ENCODE peak calls at places on chromosomes 3 and 15, in eight cellular contexts. C is fibroblast of pulmonary artery, Y is A549, Q is IMR-90, I is GM12865, N is progenitor cell of endocrine pancreas, F is neural crest cell, W is foreskin fibroblast. D is an unnamed sample.

GRCh38 chr3:53102601-53103147 is 27.6 kb downstream of the RFT1 start:
- DNase-seq in C (no peak), Y (no peak), Q (no peak), I (peak), N (no peak), F (no peak), W (peak), D (peak)

GRCh38 chr3:126678691-126679317 is 23.9 kb upstream of the TXNRD3 start:
- DNase-seq in C (no peak), Y (no peak), Q (no peak), I (no peak), N (no peak), F (no peak), W (no peak), D (no peak)

GRCh38 chr15:96593735-96594134 is 263.2 kb downstream of the NR2F2 start:
- DNase-seq in C (no peak), Y (no peak), Q (no peak), I (no peak), N (no peak), F (no peak), W (no peak), D (no peak)

GRCh38 chr3:72547183-72547582 is 301.1 kb downstream of the SHQ1 start:
- DNase-seq in C (no peak), Y (no peak), Q (no peak), I (no peak), N (no peak), F (no peak), W (no peak), D (no peak)

GRCh38 chr15:39195988-39196486 is 384.8 kb upstream of the THBS1 start:
- DNase-seq in C (peak), Y (peak), Q (peak), I (peak), N (no peak), F (no peak), W (peak), D (no peak)

GRCh38 chr15:78260489-78260888 is 3.9 kb upstream of the DNAJA4 start:
- DNase-seq in C (no peak), Y (no peak), Q (no peak), I (no peak), N (no peak), F (no peak), W (no peak), D (no peak)

GRCh38 chr3:81910244-81910852 is 148.9 kb upstream of the GBE1 start:
- DNase-seq in C (peak), Y (peak), Q (peak), I (peak), N (no peak), F (peak), W (peak), D (no peak)

GRCh38 chr3:45943207-45943846 is at the start of gene CXCR6:
- DNase-seq in C (no peak), Y (no peak), Q (peak), I (no peak), N (no peak), F (no peak), W (no peak), D (no peak)

GRCh38 chr3:43872901-43873300 is 182.2 kb downstream of the ABHD5 start:
- DNase-seq in C (peak), Y (peak), Q (peak), I (no peak), N (no peak), F (no peak), W (peak), D (no peak)

GRCh38 chr15:93067649-93068085 is 21.3 kb downstream of the RGMA start:
- DNase-seq in C (no peak), Y (no peak), Q (no peak), I (no peak), N (no peak), F (no peak), W (no peak), D (no peak)

GRCh38 chr3:42654331-42655201 is 1.1 kb downstream of the ZBTB47 start:
- DNase-seq in C (peak), Y (peak), Q (peak), I (no peak), N (peak), F (peak), W (peak), D (no peak)

GRCh38 chr3:176352716-176353334 is 844.5 kb downstream of the TBL1XR1 start:
- DNase-seq in C (no peak), Y (no peak), Q (peak), I (no peak), N (no peak), F (no peak), W (peak), D (no peak)

GRCh38 chr3:163547045-163547692 is 1531.1 kb downstream of the SI start:
- DNase-seq in C (no peak), Y (no peak), Q (no peak), I (no peak), N (no peak), F (no peak), W (no peak), D (no peak)

GRCh38 chr3:105866656-105867653 is 1.9 kb downstream of the CBLB start:
- DNase-seq in C (peak), Y (no peak), Q (peak), I (peak), N (no peak), F (no peak), W (peak), D (no peak)

GRCh38 chr15:29312387-29312786 is 42.8 kb upstream of the NSMCE3 start:
- DNase-seq in C (peak), Y (no peak), Q (peak), I (peak), N (no peak), F (no peak), W (peak), D (no peak)

GRCh38 chr15:24955549-24955929 is 752 bp downstream of the SNRPN start:
- DNase-seq in C (no peak), Y (no peak), Q (no peak), I (peak), N (no peak), F (no peak), W (peak), D (no peak)

GRCh38 chr15:24957691-24958090 is 2.9 kb downstream of the SNRPN start:
- DNase-seq in C (no peak), Y (no peak), Q (no peak), I (no peak), N (no peak), F (no peak), W (no peak), D (no peak)

GRCh38 chr15:24956131-24956838 is 1.5 kb downstream of the SNRPN start:
- DNase-seq in C (peak), Y (peak), Q (peak), I (peak), N (peak), F (peak), W (peak), D (peak)

DNA sequence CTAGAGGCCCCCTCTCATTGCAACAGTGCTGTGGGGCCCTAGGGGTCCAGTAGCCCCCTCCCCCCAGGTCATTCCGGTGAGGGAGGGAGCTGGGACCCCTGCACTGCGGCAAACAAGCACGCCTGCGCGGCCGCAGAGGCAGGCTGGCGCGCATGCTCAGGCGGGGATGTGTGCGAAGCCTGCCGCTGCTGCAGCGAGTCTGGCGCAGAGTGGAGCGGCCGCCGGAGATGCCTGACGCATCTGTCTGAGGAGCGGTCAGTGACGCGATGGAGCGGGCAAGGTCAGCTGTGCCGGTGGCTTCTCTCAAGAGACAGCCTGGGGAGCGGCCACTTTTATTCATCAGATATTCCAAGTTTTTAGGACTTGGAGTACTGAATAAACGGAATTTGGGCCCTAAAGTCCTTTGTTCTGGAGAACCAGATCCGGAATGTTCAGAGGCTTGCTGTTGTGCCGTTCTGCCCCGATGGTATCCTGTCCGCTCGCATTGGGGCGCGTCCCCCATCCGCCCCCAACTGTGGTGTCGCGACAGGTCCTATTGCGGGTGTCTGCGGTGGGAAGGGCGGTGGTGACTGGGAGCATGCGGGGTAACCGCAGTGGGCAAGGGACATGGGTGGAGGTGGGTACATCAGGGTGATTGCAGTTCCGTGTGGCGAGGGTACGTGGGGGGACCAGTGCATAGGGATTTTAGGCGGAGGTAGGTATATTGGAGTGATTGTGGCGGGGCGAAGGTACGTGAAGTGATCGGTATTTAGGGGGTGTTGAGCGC is at the start of the genes SNRPN and SNURF:
- DNase-seq in C (peak), Y (peak), Q (peak), I (peak), N (peak), F (peak), W (peak), D (peak)
- TF ChIP-seq CTCF in C (no peak), Y (no peak), Q (no peak), I (no peak), N (no peak), F (no peak), W (no peak), D (no peak)

DNA sequence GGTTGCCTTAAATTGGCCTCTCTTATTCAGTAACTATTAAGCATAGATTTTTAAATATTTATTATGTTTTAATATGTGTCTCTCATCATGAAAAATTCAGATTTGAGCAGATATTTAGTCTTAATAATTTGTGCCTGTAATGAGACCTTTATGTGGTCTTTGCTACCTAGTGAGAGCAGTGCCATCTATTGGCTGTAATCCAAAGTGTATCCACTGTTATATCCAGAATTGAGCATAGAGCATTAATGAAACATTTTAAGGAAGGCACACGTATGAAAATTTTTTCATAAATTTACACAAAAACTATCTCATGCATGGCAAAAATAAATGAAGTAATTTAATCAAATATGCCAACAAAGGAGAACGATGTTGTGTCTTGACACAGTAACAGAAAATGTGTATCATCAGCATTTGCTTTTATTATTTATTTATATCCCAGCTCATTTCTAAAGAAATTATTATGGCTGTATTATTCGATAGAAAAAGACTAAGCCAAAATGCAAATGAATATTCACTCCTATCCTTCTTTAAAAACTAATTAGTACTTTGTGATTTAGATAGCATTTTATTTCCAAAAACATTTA is 203.5 kb downstream of the RSRC1 start:
- DNase-seq in C (peak), Y (peak), Q (peak), I (peak), N (no peak), F (no peak), W (peak), D (no peak)
- TF ChIP-seq CTCF in C (peak), Y (peak), Q (peak), I (peak), N (peak), F (peak), W (peak), D (peak)

GRCh38 chr3:49841126-49841525 is 15.2 kb downstream of the TRAIP start:
- DNase-seq in C (peak), Y (peak), Q (no peak), I (peak), N (no peak), F (peak), W (peak), D (no peak)
- TF ChIP-seq CTCF in C (peak), Y (peak), Q (peak), I (peak), N (peak), F (peak), W (peak), D (no peak)

DNA sequence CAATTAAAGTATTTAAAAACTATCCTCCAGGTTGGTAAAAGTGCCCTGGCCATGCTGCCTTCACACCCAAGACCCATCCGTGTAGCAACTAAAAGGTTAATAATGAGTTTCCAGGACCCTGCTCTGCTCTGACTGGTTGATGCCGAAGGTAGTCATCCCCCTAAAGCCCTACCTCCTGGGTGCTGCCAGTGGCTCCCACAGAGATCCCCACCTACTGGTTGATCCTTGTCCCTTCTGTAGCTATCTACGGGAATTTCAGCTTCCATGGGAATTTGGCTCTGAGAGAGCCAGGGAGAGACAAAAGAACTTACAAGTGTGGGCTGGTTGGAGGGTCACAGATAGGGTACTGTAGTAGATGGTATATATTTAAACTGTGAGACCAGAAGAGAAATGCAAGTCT is 110.6 kb upstream of the NANOGP8 start:
- DNase-seq in C (no peak), Y (no peak), Q (no peak), I (no peak), N (no peak), F (no peak), W (no peak), D (no peak)
- TF ChIP-seq CTCF in C (no peak), Y (no peak), Q (no peak), I (no peak), N (no peak), F (no peak), W (no peak), D (no peak)

GRCh38 chr3:151084893-151085226 is 604 bp upstream of the MED12L start:
- DNase-seq in C (no peak), Y (no peak), Q (no peak), I (no peak), N (no peak), F (no peak), W (no peak), D (no peak)

GRCh38 chr3:151085889-151086483 is 522 bp downstream of the MED12L start:
- DNase-seq in C (no peak), Y (peak), Q (no peak), I (peak), N (peak), F (peak), W (peak), D (no peak)

GRCh38 chr3:151087648-151088047 is 2.2 kb downstream of the MED12L start:
- DNase-seq in C (no peak), Y (no peak), Q (no peak), I (no peak), N (no peak), F (no peak), W (no peak), D (no peak)

GRCh38 chr3:151085227-151085888 is at the start of gene MED12L:
- DNase-seq in C (peak), Y (peak), Q (peak), I (peak), N (peak), F (peak), W (peak), D (peak)

DNA sequence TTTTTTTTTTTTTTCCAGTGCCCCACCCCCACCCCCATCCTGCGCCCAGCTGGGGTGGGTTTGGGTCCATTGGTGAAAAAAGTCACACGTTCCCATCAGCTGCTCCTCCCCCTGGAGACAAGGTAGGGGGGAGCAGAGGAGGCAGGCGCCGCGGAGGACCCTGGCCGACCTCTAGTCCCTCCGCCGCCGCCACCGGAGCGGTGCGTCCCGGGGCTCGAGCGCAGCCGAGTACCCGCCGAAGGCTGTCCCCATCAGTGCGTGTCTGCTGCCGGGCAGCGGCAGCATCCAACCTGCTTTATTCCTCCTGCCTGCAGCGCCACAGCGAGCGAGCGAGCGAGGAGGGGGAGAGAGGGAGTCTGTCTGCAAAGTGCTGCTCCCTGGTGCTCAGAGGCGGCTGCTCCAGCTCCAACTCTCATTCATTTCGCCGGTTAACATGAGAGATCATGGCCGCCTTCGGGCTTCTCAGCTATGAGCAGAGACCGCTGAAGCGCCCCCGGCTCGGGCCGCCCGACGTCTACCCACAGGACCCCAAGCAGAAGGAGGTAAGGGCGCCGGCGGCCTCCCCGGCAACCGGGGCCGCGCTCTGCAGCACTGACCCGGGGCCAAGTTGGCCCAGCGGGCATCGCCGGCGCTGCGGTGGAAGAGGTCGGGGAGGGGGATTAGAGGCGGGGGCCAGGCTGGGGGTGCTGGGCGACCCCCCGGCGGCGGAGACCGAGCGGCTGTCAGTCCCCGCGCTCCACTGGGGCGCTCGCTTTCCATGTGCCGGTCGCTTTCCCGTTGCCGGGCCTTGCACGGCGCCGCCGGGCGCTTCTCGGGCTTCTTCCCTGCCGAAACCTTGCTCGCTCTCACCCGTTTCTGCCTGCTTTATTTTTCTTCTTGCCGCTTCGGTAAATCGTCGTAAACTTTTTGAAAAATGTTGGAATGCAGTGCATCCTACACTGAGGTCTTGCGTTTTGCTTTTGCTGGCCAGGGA is 1.3 kb downstream of the MED12L start:
- DNase-seq in C (peak), Y (peak), Q (peak), I (peak), N (peak), F (peak), W (peak), D (peak)
- TF ChIP-seq CTCF in C (peak), Y (peak), Q (peak), I (peak), N (peak), F (peak), W (peak), D (peak)